ENCODE peak calls at places on chromosomes 2 and 18, in eight cellular contexts. Y is memory B cell; C is stimulated activated CD4-positive, alpha-beta T cell treated with anti-CD3 and anti-CD28 coated beads, Interleukin-2, amount 100 ng/mL, for 48 hours; Q is stimulated activated CD8-positive, alpha-beta memory T cell treated with anti-CD3 and anti-CD28 coated beads, Interleukin-4, amount 100 ng/mL, for 24 hours; D is lower leg skin; L is foreskin fibroblast; A is cardiac fibroblast; T is NCI-H1417 treated with DMSO at 0.1 percent for 48 hours. N is an unnamed sample.

GRCh38 chr2:23390152-23390551 is 5.2 kb downstream of the KLHL29 start:
- DNase-seq in Y (no peak), C (no peak), Q (no peak), D (no peak), L (no peak), A (no peak), T (no peak), N (no peak)

GRCh38 chr2:8997108-8997507 is 6.4 kb downstream of the MBOAT2 start:
- DNase-seq in Y (no peak), C (no peak), Q (no peak), D (no peak), L (no peak), A (no peak), T (no peak), N (no peak)

GRCh38 chr2:120225549-120226065 is 2.4 kb upstream of the TMEM185B start:
- DNase-seq in Y (no peak), C (no peak), Q (no peak), D (no peak), L (no peak), A (no peak), T (no peak), N (no peak)

GRCh38 chr2:216635701-216636541 is 2.7 kb downstream of the IGFBP2 start:
- DNase-seq in Y (no peak), C (no peak), Q (no peak), D (no peak), L (no peak), A (no peak), T (no peak), N (no peak)

GRCh38 chr2:230627806-230628724 is 84.6 kb upstream of the CAB39 start:
- DNase-seq in Y (no peak), C (no peak), Q (no peak), D (no peak), L (peak; percentile 87), A (peak; percentile 68), T (no peak), N (no peak)

GRCh38 chr2:236167297-236168109 is 683 bp downstream of the GBX2 start:
- DNase-seq in Y (no peak), C (no peak), Q (no peak), D (peak; percentile 62), L (peak; percentile 66), A (peak; percentile 59), T (no peak), N (no peak)

GRCh38 chr2:17628349-17629261 is 88.1 kb downstream of the VSNL1 start:
- DNase-seq in Y (no peak), C (no peak), Q (no peak), D (peak; percentile 65), L (no peak), A (peak; percentile 31), T (no peak), N (no peak)

GRCh38 chr2:15652316-15653276 is 60.9 kb downstream of the DDX1 start:
- DNase-seq in Y (no peak), C (no peak), Q (no peak), D (peak; percentile 71), L (peak; percentile 16), A (no peak), T (no peak), N (no peak)

GRCh38 chr2:118062048-118062447 is 26.2 kb upstream of the INSIG2 start:
- DNase-seq in Y (no peak), C (no peak), Q (no peak), D (no peak), L (peak; percentile 42), A (peak; percentile 47), T (no peak), N (no peak)

GRCh38 chr18:32922951-32923430 is 150.2 kb upstream of the KLHL14 start:
- DNase-seq in Y (no peak), C (no peak), Q (no peak), D (no peak), L (no peak), A (no peak), T (no peak), N (no peak)

GRCh38 chr18:55119434-55119833 is 160.2 kb upstream of the CCDC68 start:
- DNase-seq in Y (no peak), C (no peak), Q (no peak), D (no peak), L (no peak), A (no peak), T (no peak), N (no peak)

GRCh38 chr18:3262234-3263171 is 570 bp downstream of the MYL12B start:
- DNase-seq in Y (peak; percentile 43), C (no peak), Q (no peak), D (no peak), L (peak; percentile 49), A (peak; percentile 45), T (no peak), N (no peak)

GRCh38 chr2:227653419-227653818 is 13.2 kb upstream of the SCYGR5 start:
- DNase-seq in Y (no peak), C (no peak), Q (no peak), D (no peak), L (peak; percentile 84), A (peak; percentile 83), T (no peak), N (no peak)

GRCh38 chr2:16215892-16216554 is 275.7 kb downstream of the MYCN start:
- DNase-seq in Y (no peak), C (no peak), Q (no peak), D (no peak), L (no peak), A (no peak), T (no peak), N (no peak)

GRCh38 chr2:12811916-12812315 is 95.2 kb downstream of the TRIB2 start:
- DNase-seq in Y (no peak), C (no peak), Q (no peak), D (no peak), L (peak; percentile 77), A (no peak), T (no peak), N (no peak)

GRCh38 chr2:172836386-172837200 is 100.9 kb downstream of the RAPGEF4 start:
- DNase-seq in Y (no peak), C (no peak), Q (no peak), D (no peak), L (peak; percentile 70), A (peak; percentile 83), T (no peak), N (no peak)

GRCh38 chr2:178280261-178280852 is 86.0 kb downstream of the OSBPL6 start:
- DNase-seq in Y (no peak), C (peak; percentile 52), Q (no peak), D (no peak), L (peak; percentile 70), A (peak; percentile 65), T (no peak), N (no peak)

GRCh38 chr2:54239427-54239826 is 16.6 kb downstream of the TSPYL6 start:
- DNase-seq in Y (no peak), C (no peak), Q (no peak), D (no peak), L (peak; percentile 93), A (peak; percentile 57), T (no peak), N (no peak)

GRCh38 chr18:32301976-32302743 is 112.3 kb downstream of the MEP1B start:
- DNase-seq in Y (no peak), C (no peak), Q (no peak), D (no peak), L (peak; percentile 88), A (peak; percentile 79), T (no peak), N (no peak)

GRCh38 chr2:127347734-127348392 is 39.9 kb downstream of the MAP3K2 start:
- DNase-seq in Y (no peak), C (no peak), Q (no peak), D (no peak), L (no peak), A (no peak), T (no peak), N (no peak)